ENCODE peak calls at places on chromosomes 6 and 20, in ten cellular contexts. One of them, this sample, is unnamed.

GRCh38 chr20:44832724-44833123 is 22.4 kb upstream of the RIMS4 start:
- DNase-seq in neural crest cell: no peak
- DNase-seq in iris pigment epithelial cell: peak
- DNase-seq in A673: peak
- DNase-seq in NCI-H1436 treated with DMSO at 0.1 percent for 48 hours: no peak
- DNase-seq in activated CD4-positive, alpha-beta T cell treated with anti-CD3 and anti-CD28 coated beads, Interleukin-2, amount 50 U/mL, for 4 hours: no peak
- DNase-seq in hypothalamus: no peak
- DNase-seq in CD8-positive, alpha-beta T cell: no peak
- DNase-seq in NCI-H1048: no peak
- DNase-seq in GM12864: no peak
- DNase-seq in this sample: no peak

GRCh38 chr6:110661426-110661825 is 153.8 kb downstream of the CDK19 start:
- DNase-seq in A673: no peak
- DNase-seq in hypothalamus: no peak
- DNase-seq in neural crest cell: no peak
- DNase-seq in NCI-H1048: no peak
- DNase-seq in NCI-H1436 treated with DMSO at 0.1 percent for 48 hours: no peak
- DNase-seq in CD8-positive, alpha-beta T cell: no peak
- DNase-seq in activated CD4-positive, alpha-beta T cell treated with anti-CD3 and anti-CD28 coated beads, Interleukin-2, amount 50 U/mL, for 4 hours: no peak
- DNase-seq in iris pigment epithelial cell: no peak
- DNase-seq in GM12864: no peak
- DNase-seq in this sample: no peak

GRCh38 chr20:33933469-33933909 is 60.2 kb upstream of the RALY start:
- DNase-seq in CD8-positive, alpha-beta T cell: peak
- DNase-seq in iris pigment epithelial cell: peak
- DNase-seq in NCI-H1436 treated with DMSO at 0.1 percent for 48 hours: no peak
- DNase-seq in NCI-H1048: no peak
- DNase-seq in activated CD4-positive, alpha-beta T cell treated with anti-CD3 and anti-CD28 coated beads, Interleukin-2, amount 50 U/mL, for 4 hours: peak
- DNase-seq in neural crest cell: peak
- DNase-seq in A673: peak
- DNase-seq in GM12864: peak
- DNase-seq in hypothalamus: peak
- DNase-seq in this sample: peak

GRCh38 chr6:107418118-107418517 is 41.2 kb downstream of the PDSS2 start:
- DNase-seq in hypothalamus: no peak
- DNase-seq in activated CD4-positive, alpha-beta T cell treated with anti-CD3 and anti-CD28 coated beads, Interleukin-2, amount 50 U/mL, for 4 hours: no peak
- DNase-seq in iris pigment epithelial cell: peak
- DNase-seq in A673: peak
- DNase-seq in CD8-positive, alpha-beta T cell: no peak
- DNase-seq in NCI-H1048: no peak
- DNase-seq in NCI-H1436 treated with DMSO at 0.1 percent for 48 hours: no peak
- DNase-seq in GM12864: no peak
- DNase-seq in neural crest cell: no peak
- DNase-seq in this sample: no peak

GRCh38 chr20:8464368-8464767 is 332.3 kb downstream of the PLCB1 start:
- DNase-seq in GM12864: no peak
- DNase-seq in neural crest cell: no peak
- DNase-seq in A673: no peak
- DNase-seq in activated CD4-positive, alpha-beta T cell treated with anti-CD3 and anti-CD28 coated beads, Interleukin-2, amount 50 U/mL, for 4 hours: no peak
- DNase-seq in iris pigment epithelial cell: peak
- DNase-seq in hypothalamus: no peak
- DNase-seq in CD8-positive, alpha-beta T cell: no peak
- DNase-seq in NCI-H1436 treated with DMSO at 0.1 percent for 48 hours: no peak
- DNase-seq in NCI-H1048: no peak
- DNase-seq in this sample: no peak

GRCh38 chr20:40339661-40340449 is 349.2 kb downstream of the MAFB start:
- DNase-seq in NCI-H1436 treated with DMSO at 0.1 percent for 48 hours: no peak
- DNase-seq in NCI-H1048: no peak
- DNase-seq in activated CD4-positive, alpha-beta T cell treated with anti-CD3 and anti-CD28 coated beads, Interleukin-2, amount 50 U/mL, for 4 hours: no peak
- DNase-seq in hypothalamus: no peak
- DNase-seq in CD8-positive, alpha-beta T cell: no peak
- DNase-seq in iris pigment epithelial cell: no peak
- DNase-seq in GM12864: no peak
- DNase-seq in neural crest cell: no peak
- DNase-seq in A673: no peak
- DNase-seq in this sample: no peak

GRCh38 chr6:169804427-169804826 is 53.0 kb downstream of the ERMARD start:
- DNase-seq in iris pigment epithelial cell: no peak
- DNase-seq in NCI-H1048: no peak
- DNase-seq in GM12864: no peak
- DNase-seq in A673: no peak
- DNase-seq in neural crest cell: no peak
- DNase-seq in CD8-positive, alpha-beta T cell: no peak
- DNase-seq in NCI-H1436 treated with DMSO at 0.1 percent for 48 hours: no peak
- DNase-seq in activated CD4-positive, alpha-beta T cell treated with anti-CD3 and anti-CD28 coated beads, Interleukin-2, amount 50 U/mL, for 4 hours: no peak
- DNase-seq in hypothalamus: no peak
- DNase-seq in this sample: no peak

GRCh38 chr6:32700391-32701040 is 34.1 kb upstream of the HLA-DQB1 start:
- DNase-seq in NCI-H1436 treated with DMSO at 0.1 percent for 48 hours: no peak
- DNase-seq in neural crest cell: peak
- DNase-seq in CD8-positive, alpha-beta T cell: no peak
- DNase-seq in hypothalamus: no peak
- DNase-seq in GM12864: peak
- DNase-seq in activated CD4-positive, alpha-beta T cell treated with anti-CD3 and anti-CD28 coated beads, Interleukin-2, amount 50 U/mL, for 4 hours: peak
- DNase-seq in A673: peak
- DNase-seq in NCI-H1048: peak
- DNase-seq in iris pigment epithelial cell: peak
- DNase-seq in this sample: peak

GRCh38 chr6:26401987-26402658 is at the start of gene BTN3A1:
- DNase-seq in GM12864: no peak
- DNase-seq in hypothalamus: no peak
- DNase-seq in NCI-H1436 treated with DMSO at 0.1 percent for 48 hours: no peak
- DNase-seq in A673: peak
- DNase-seq in neural crest cell: peak
- DNase-seq in iris pigment epithelial cell: peak
- DNase-seq in CD8-positive, alpha-beta T cell: peak
- DNase-seq in NCI-H1048: peak
- DNase-seq in activated CD4-positive, alpha-beta T cell treated with anti-CD3 and anti-CD28 coated beads, Interleukin-2, amount 50 U/mL, for 4 hours: peak
- DNase-seq in this sample: peak

GRCh38 chr20:47360207-47360488 is 3.6 kb upstream of the ZMYND8 start:
- DNase-seq in neural crest cell: no peak
- DNase-seq in A673: no peak
- DNase-seq in NCI-H1436 treated with DMSO at 0.1 percent for 48 hours: no peak
- DNase-seq in iris pigment epithelial cell: peak
- DNase-seq in NCI-H1048: no peak
- DNase-seq in GM12864: no peak
- DNase-seq in activated CD4-positive, alpha-beta T cell treated with anti-CD3 and anti-CD28 coated beads, Interleukin-2, amount 50 U/mL, for 4 hours: no peak
- DNase-seq in hypothalamus: no peak
- DNase-seq in CD8-positive, alpha-beta T cell: no peak
- DNase-seq in this sample: peak